ENCODE peak calls at places on chromosomes 16 and 17, in four cellular contexts. One of them, this sample, is unnamed.

GRCh38 chr16:10876799-10877341 is at the start of gene CIITA:
- DNase-seq in CD4-positive, CD25-positive, alpha-beta regulatory T cell: peak; percentile 93
- DNase-seq in GM04503: peak; percentile 49
- DNase-seq in GM12865: peak; percentile 98
- DNase-seq in this sample: peak; percentile 84

GRCh38 chr16:72793716-72794115 is 254.2 kb downstream of the ZFHX3 start:
- DNase-seq in CD4-positive, CD25-positive, alpha-beta regulatory T cell: no peak
- DNase-seq in GM04503: no peak
- DNase-seq in GM12865: no peak
- DNase-seq in this sample: no peak

GRCh38 chr16:14186007-14186953 is 115.2 kb downstream of the MRTFB start:
- DNase-seq in CD4-positive, CD25-positive, alpha-beta regulatory T cell: peak; percentile 33
- DNase-seq in GM04503: peak; percentile 31
- DNase-seq in GM12865: peak; percentile 3
- DNase-seq in this sample: no peak

GRCh38 chr16:76222853-76223252 is 54.3 kb upstream of the CNTNAP4 start:
- DNase-seq in CD4-positive, CD25-positive, alpha-beta regulatory T cell: no peak
- DNase-seq in GM04503: no peak
- DNase-seq in GM12865: no peak
- DNase-seq in this sample: no peak

GRCh38 chr16:86222541-86222940 is 287.8 kb upstream of the FOXF1 start:
- DNase-seq in CD4-positive, CD25-positive, alpha-beta regulatory T cell: no peak
- DNase-seq in GM04503: no peak
- DNase-seq in GM12865: no peak
- DNase-seq in this sample: no peak

GRCh38 chr17:62965649-62966425 is at the start of gene TANC2:
- DNase-seq in CD4-positive, CD25-positive, alpha-beta regulatory T cell: peak; percentile 87
- DNase-seq in GM04503: peak; percentile 44
- DNase-seq in GM12865: peak; percentile 73
- DNase-seq in this sample: peak; percentile 97

GRCh38 chr17:47266782-47267181 is 13.2 kb downstream of the ITGB3 start:
- DNase-seq in CD4-positive, CD25-positive, alpha-beta regulatory T cell: no peak
- DNase-seq in GM04503: no peak
- DNase-seq in GM12865: no peak
- DNase-seq in this sample: no peak

GRCh38 chr17:62672957-62673356 is 45.5 kb downstream of the MRC2 start:
- DNase-seq in CD4-positive, CD25-positive, alpha-beta regulatory T cell: no peak
- DNase-seq in GM04503: no peak
- DNase-seq in GM12865: no peak
- DNase-seq in this sample: no peak

GRCh38 chr16:69406780-69407331 is 17.6 kb upstream of the CYB5B start:
- DNase-seq in CD4-positive, CD25-positive, alpha-beta regulatory T cell: no peak
- DNase-seq in GM04503: no peak
- DNase-seq in GM12865: peak; percentile 34
- DNase-seq in this sample: no peak

GRCh38 chr17:49223517-49224197 is 6.9 kb downstream of the PHOSPHO1 start:
- DNase-seq in CD4-positive, CD25-positive, alpha-beta regulatory T cell: peak; percentile 45
- DNase-seq in GM04503: no peak
- DNase-seq in GM12865: peak; percentile 54
- DNase-seq in this sample: peak; percentile 55

GRCh38 chr16:87562201-87562600 is 40.1 kb upstream of the JPH3 start:
- DNase-seq in CD4-positive, CD25-positive, alpha-beta regulatory T cell: no peak
- DNase-seq in GM04503: no peak
- DNase-seq in GM12865: no peak
- DNase-seq in this sample: no peak